ENCODE peak calls at places on chromosomes 5 and 9, in seven cellular contexts. Q is psoas muscle; P is neuronal stem cell; E is ovary; N is NT2/D1; F is MM.1S; U is naive thymus-derived CD4-positive, alpha-beta T cell. R is an unnamed sample. For H3K9me3, the result is how much of the 10 kb centered on the place peaks cover.

GRCh38 chr9:35616681-35617459 is 1.3 kb downstream of the CD72 start:
- DNase-seq in Q (peak), P (no peak), E (peak), N (no peak), F (peak), U (peak), R (peak)

GRCh38 chr9:16784002-16784401 is 86.5 kb downstream of the BNC2 start:
- DNase-seq in Q (no peak), P (no peak), E (no peak), N (no peak), F (no peak), U (no peak), R (no peak)

GRCh38 chr5:172417983-172418630 is 36.2 kb downstream of the SH3PXD2B start:
- DNase-seq in Q (peak), P (no peak), E (peak), N (no peak), F (no peak), U (no peak), R (peak)

GRCh38 chr9:17425379-17425778 is 153.5 kb upstream of the SH3GL2 start:
- DNase-seq in Q (no peak), P (no peak), E (no peak), N (no peak), F (no peak), U (no peak), R (no peak)

GRCh38 chr9:995776-996175 is 19.3 kb downstream of the DMRT3 start:
- DNase-seq in Q (no peak), P (no peak), E (no peak), N (no peak), F (no peak), U (no peak), R (no peak)

GRCh38 chr5:172173771-172174170 is 14.3 kb downstream of the STK10 start:
- DNase-seq in Q (no peak), P (no peak), E (no peak), N (no peak), F (no peak), U (peak), R (no peak)

GRCh38 chr9:83986765-83987401 is 6.3 kb downstream of the RMI1 start:
- DNase-seq in Q (peak), P (no peak), E (no peak), N (no peak), F (no peak), U (no peak), R (peak)

GRCh38 chr5:82777106-82777505 is 300.1 kb downstream of the TMEM167A start:
- DNase-seq in Q (no peak), P (no peak), E (no peak), N (no peak), F (no peak), U (no peak), R (no peak)

GRCh38 chr5:141234109-141234508 is 11.0 kb downstream of the PCDHB14 start:
- DNase-seq in Q (no peak), P (no peak), E (no peak), N (no peak), F (no peak), U (no peak), R (no peak)

GRCh38 chr9:86470326-86470725 is 116.1 kb upstream of the TUT7 start:
- DNase-seq in Q (no peak), P (no peak), E (no peak), N (no peak), F (no peak), U (no peak), R (no peak)

GRCh38 chr9:15218994-15219393 is 88.0 kb downstream of the TTC39B start:
- DNase-seq in Q (no peak), P (no peak), E (no peak), N (no peak), F (no peak), U (no peak), R (no peak)

GRCh38 chr5:103562453-103563157 is at the start of gene NUDT12:
- DNase-seq in Q (peak), P (peak), E (peak), N (peak), F (peak), U (peak), R (peak)

GRCh38 chr5:108749130-108749861 is 1.6 kb downstream of the FER start:
- DNase-seq in Q (no peak), P (no peak), E (no peak), N (no peak), F (peak), U (peak), R (no peak)

GRCh38 chr9:68996457-68996856 is 17.5 kb downstream of the PRKACG start:
- DNase-seq in Q (no peak), P (no peak), E (no peak), N (no peak), F (no peak), U (peak), R (no peak)

GRCh38 chr5:171543486-171543885 is 124.0 kb downstream of the FGF18 start:
- DNase-seq in Q (no peak), P (no peak), E (no peak), N (no peak), F (no peak), U (no peak), R (no peak)

DNA sequence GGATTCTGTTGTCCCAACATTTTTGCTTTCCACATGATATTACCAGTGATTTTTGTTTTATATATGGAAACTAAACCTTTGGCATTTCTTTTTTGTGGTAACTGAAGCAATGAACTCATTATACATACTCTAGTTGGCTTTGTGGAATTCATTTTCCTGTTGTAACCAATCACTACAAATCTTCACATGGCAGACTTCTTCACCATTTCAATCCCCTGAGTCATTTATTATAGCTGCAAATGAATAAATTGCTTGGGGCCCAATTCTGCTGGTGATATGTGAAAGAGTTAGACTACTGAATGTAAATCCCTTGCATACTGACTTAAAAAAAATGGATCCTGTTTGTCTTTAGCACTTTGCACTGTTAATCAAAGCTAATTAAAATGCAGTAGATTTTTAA is 1709.6 kb upstream of the WWC1 start:
- DNase-seq in Q (no peak), P (no peak), E (no peak), N (no peak), F (no peak), U (no peak), R (no peak)
- H3K9me3 ChIP-seq in Q (under half), P (under half), E (under half), N (under half), F (under half), U (under half), R (under half)

GRCh38 chr5:140090251-140090650 is 23.7 kb upstream of the PURA start:
- DNase-seq in Q (no peak), P (no peak), E (no peak), N (no peak), F (no peak), U (no peak), R (no peak)

GRCh38 chr5:140093866-140094265 is 20.0 kb upstream of the PURA start:
- DNase-seq in Q (no peak), P (no peak), E (no peak), N (no peak), F (no peak), U (no peak), R (no peak)

GRCh38 chr5:140093179-140093578 is 20.7 kb upstream of the PURA start:
- DNase-seq in Q (no peak), P (no peak), E (no peak), N (no peak), F (no peak), U (no peak), R (no peak)
- H3K4me3 ChIP-seq in Q (no peak), P (no peak), E (no peak), N (no peak), F (no peak), U (no peak), R (no peak)

DNA sequence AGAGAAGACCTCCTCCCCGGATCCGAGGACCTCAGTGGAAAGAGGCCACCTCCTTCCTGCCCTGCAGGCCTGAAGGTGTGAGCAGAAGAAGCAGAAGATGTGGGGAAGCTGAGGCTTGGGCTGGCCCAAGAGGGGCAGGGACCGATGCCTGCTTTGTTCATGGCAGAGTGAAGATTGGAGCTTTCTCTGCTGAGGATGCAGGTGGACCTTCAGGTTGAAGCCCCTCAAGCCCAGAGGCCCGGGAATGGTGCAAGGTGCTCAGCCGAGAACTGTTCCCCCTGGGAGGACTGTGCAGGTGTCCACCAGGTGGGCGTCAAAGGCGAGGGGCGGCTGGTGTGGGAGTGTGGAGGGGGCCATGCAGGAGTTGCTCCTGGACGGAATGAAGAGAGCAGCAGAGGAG is 277.9 kb upstream of the IRX2 start:
- DNase-seq in Q (no peak), P (no peak), E (no peak), N (no peak), F (no peak), U (no peak), R (no peak)
- H3K9me3 ChIP-seq in Q (under half), P (under half), E (under half), N (under half), F (under half), U (under half), R (under half)

GRCh38 chr5:124649548-124650501 is 96.6 kb downstream of the ZNF608 start:
- DNase-seq in Q (peak), P (no peak), E (peak), N (no peak), F (peak), U (peak), R (peak)
- H3K4me3 ChIP-seq in Q (peak), P (no peak), E (no peak), N (no peak), F (peak), U (no peak), R (no peak)

GRCh38 chr5:4572713-4573112 is 567.4 kb upstream of the ADAMTS16 start:
- DNase-seq in Q (no peak), P (no peak), E (no peak), N (no peak), F (no peak), U (no peak), R (no peak)
- H3K9me3 ChIP-seq in Q (under half), P (under half), E (under half), N (under half), F (under half), U (under half), R (under half)

DNA sequence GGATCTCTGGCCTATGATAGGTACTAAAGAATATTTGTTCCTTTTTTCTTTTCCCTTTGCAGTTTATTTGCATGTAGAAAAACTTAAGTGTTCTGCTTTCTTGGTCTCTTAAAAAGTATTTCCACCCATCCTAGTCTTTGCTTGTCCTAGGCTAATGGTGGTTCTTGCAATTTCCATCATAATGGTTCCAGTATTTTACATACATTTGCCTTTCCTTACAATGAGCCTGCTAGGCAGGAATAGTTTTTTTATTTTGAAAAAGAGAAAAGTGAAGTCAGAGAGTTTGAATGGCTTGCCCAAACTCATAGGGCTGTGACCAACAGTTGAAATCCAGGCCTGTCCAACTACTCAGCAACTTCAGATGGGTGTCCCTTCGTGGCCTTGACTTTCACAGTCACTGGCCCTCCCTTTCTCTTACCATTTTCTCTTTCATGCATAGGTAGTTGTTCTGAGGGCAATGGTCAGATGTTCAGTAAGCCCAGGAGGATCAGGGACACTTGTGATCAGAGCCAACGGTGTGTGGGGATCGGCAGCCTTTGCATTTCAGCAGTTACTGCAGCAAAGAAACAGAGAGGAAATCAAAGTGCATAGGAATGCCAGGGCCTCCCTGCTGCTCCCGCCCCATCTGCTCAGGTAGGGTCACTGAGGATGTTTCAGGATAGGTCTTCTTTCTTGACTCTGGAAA is 184.8 kb upstream of the KLF4 start:
- DNase-seq in Q (no peak), P (no peak), E (no peak), N (peak), F (no peak), U (no peak), R (no peak)
- H3K4me3 ChIP-seq in Q (no peak), P (no peak), E (no peak), N (no peak), F (no peak), U (no peak), R (no peak)

GRCh38 chr9:112535364-112535763 is 48.7 kb downstream of the KIAA1958 start:
- DNase-seq in Q (no peak), P (no peak), E (no peak), N (no peak), F (no peak), U (no peak), R (no peak)
- H3K9me3 ChIP-seq in Q (under half), P (under half), E (under half), N (under half), F (under half), U (under half), R (under half)

GRCh38 chr9:123356851-123357747 is 1.1 kb downstream of the CRB2 start:
- DNase-seq in Q (no peak), P (peak), E (no peak), N (no peak), F (no peak), U (no peak), R (no peak)

GRCh38 chr9:123355761-123356520 is at the start of gene CRB2:
- DNase-seq in Q (no peak), P (peak), E (no peak), N (peak), F (no peak), U (no peak), R (no peak)

GRCh38 chr9:123353041-123353440 is 3.0 kb upstream of the CRB2 start:
- DNase-seq in Q (no peak), P (no peak), E (no peak), N (no peak), F (no peak), U (no peak), R (no peak)

GRCh38 chr9:123354806-123355508 is 1.0 kb upstream of the CRB2 start:
- DNase-seq in Q (no peak), P (no peak), E (no peak), N (no peak), F (no peak), U (no peak), R (no peak)

GRCh38 chr9:123353984-123354591 is 1.9 kb upstream of the CRB2 start:
- DNase-seq in Q (peak), P (peak), E (peak), N (peak), F (peak), U (peak), R (peak)
- H3K4me3 ChIP-seq in Q (no peak), P (no peak), E (no peak), N (no peak), F (peak), U (no peak), R (no peak)

DNA sequence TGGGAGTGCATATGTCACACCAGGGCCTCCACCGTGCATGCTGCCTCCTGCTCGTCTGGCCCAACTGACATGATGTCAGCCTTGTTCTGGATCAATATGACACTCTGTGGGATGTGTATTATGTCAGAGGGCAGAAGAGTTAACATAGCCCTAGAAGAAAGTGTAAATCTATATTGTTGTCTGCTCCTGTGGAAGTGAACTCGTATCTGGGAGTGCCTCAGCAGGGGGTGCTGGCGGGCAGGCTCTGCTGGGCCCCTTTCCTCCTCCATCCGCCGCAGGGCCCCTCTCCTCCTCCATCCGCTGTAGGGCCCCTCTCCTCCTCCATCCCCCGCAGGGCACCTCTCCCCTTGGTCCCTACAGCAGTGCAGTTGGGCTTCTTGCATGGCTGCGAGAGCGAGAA is 97.7 kb upstream of the PPP1R26 start:
- DNase-seq in Q (no peak), P (no peak), E (no peak), N (no peak), F (no peak), U (no peak), R (no peak)
- H3K9me3 ChIP-seq in Q (under half), P (under half), E (under half), N (under half), F (under half), U (under half), R (under half)

GRCh38 chr9:137078701-137079400 is 1.5 kb downstream of the UAP1L1 start:
- DNase-seq in Q (no peak), P (no peak), E (no peak), N (no peak), F (no peak), U (no peak), R (no peak)
- H3K4me3 ChIP-seq in Q (no peak), P (peak), E (no peak), N (peak), F (peak), U (no peak), R (no peak)

R was measured in Peyer's patch.